ENCODE peak calls at places on chromosomes 4 and X, in six cellular contexts. L is heart right ventricle, T is thyroid gland, H is fibroblast of lung, F is left ventricle myocardium inferior, D is tibial artery. P is an unnamed sample. For H3K4me1, the result is how much of the 10 kb centered on the place peaks cover.

GRCh38 chr4:100311181-100311580 is 120.9 kb upstream of the DDIT4L start:
- DNase-seq in T (no peak), F (no peak), D (no peak), L (no peak), H (no peak), P (no peak)

GRCh38 chrX:103637604-103638338 is 9.0 kb downstream of the TCEAL1 start:
- DNase-seq in F (no peak), L (no peak), H (peak), T (no peak), D (no peak), P (no peak)

GRCh38 chrX:45668686-45669443 is 468.2 kb upstream of the DIPK2B start:
- DNase-seq in T (peak), L (no peak), H (peak), D (no peak), F (no peak), P (no peak)

GRCh38 chr4:185992585-185992984 is 76.4 kb upstream of the TLR3 start:
- DNase-seq in F (no peak), D (no peak), L (no peak), T (no peak), H (no peak), P (no peak)

GRCh38 chrX:78123190-78123589 is 16.3 kb downstream of the TAF9B start:
- DNase-seq in T (no peak), D (no peak), L (no peak), H (peak), F (no peak), P (no peak)

GRCh38 chrX:107728342-107729099 is 47.1 kb downstream of the TSC22D3 start:
- DNase-seq in L (no peak), T (no peak), D (peak), H (no peak), F (no peak), P (no peak)

GRCh38 chr4:144699565-144699964 is 53.6 kb downstream of the HHIP start:
- DNase-seq in D (no peak), F (no peak), L (no peak), H (peak), T (no peak), P (no peak)

GRCh38 chr4:125985856-125986255 is 671.1 kb downstream of the FAT4 start:
- DNase-seq in H (peak), D (no peak), L (no peak), T (peak), F (no peak), P (no peak)

GRCh38 chrX:37910186-37910585 is 62.8 kb upstream of the DYNLT3 start:
- DNase-seq in D (no peak), L (no peak), H (no peak), F (no peak), T (no peak), P (no peak)

GRCh38 chrX:57286507-57287251 is at the start of gene FAAH2:
- DNase-seq in F (no peak), L (no peak), D (no peak), H (no peak), T (peak), P (no peak)

GRCh38 chr4:159010563-159011260 is 92.2 kb upstream of the RAPGEF2 start:
- DNase-seq in T (peak), L (peak), F (peak), H (peak), D (peak), P (peak)

GRCh38 chr4:82898322-82899243 is 2.0 kb upstream of the THAP9 start:
- DNase-seq in H (peak), F (no peak), L (no peak), T (peak), D (no peak), P (no peak)

GRCh38 chrX:26026179-26026578 is 112.0 kb upstream of the MAGEB18 start:
- DNase-seq in L (no peak), F (no peak), H (no peak), D (no peak), T (no peak), P (no peak)

GRCh38 chrX:623599-624323 is 6.8 kb upstream of the SHOX start:
- DNase-seq in D (no peak), L (no peak), F (no peak), H (no peak), T (no peak), P (no peak)

GRCh38 chr4:118962540-118962939 is 73.9 kb downstream of the SYNPO2 start:
- DNase-seq in T (no peak), D (no peak), F (no peak), L (no peak), H (no peak), P (no peak)
- H3K4me1 ChIP-seq in T (under half), D (under half), F (half or more), L (under half), H (under half), P (under half)

GRCh38 chrX:48702032-48702431 is 5.5 kb downstream of the SUV39H1 start:
- DNase-seq in D (no peak), T (no peak), F (no peak), L (no peak), H (no peak), P (no peak)

GRCh38 chrX:48705876-48706275 is 9.3 kb downstream of the SUV39H1 start:
- DNase-seq in T (no peak), D (no peak), L (no peak), H (no peak), F (no peak), P (no peak)

GRCh38 chrX:48702716-48703115 is 6.2 kb downstream of the SUV39H1 start:
- DNase-seq in D (no peak), H (no peak), L (no peak), T (no peak), F (no peak), P (no peak)

GRCh38 chrX:48703228-48703627 is 6.7 kb downstream of the SUV39H1 start:
- DNase-seq in F (no peak), L (no peak), D (no peak), H (no peak), T (no peak), P (no peak)

DNA sequence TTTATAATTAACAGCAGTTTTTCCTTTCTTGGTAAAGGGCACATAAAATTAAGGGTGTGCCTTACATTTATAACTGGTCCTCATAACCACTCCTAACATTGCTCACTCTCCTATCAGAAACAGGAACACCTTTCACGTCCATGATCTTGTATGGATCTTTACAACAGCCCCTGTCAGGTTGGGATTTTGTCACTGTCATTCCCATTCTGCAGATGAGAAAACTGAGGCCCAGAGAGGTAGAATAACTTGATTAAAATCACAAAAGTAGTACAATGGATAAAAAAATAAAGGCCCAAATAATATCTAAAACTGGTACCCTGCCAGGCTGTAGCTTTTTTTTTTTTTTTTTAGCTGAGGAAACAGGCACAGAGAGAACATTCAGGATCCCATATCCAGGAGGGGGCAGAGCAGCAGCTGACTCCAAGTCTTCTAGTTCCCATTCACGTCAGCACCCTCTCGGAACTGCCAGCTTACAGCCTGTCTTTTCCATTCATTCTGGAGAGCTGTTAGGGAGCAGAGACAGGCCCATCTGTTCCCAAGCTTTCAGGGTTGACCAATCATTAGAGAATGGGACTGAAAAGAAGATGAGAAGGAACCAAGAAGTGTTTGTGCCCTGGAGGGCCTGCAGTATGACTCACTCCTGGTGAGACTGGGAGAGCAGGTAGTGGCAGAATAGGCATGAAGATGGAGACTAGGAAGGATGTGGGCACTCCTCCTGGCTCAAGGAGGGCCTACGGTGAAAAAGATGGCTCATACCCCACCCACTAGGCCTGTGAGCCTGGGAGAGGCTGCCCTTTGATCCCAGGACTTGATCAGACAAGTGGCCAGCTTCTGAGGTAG is 7.3 kb downstream of the SUV39H1 start:
- DNase-seq in H (peak), T (no peak), D (no peak), F (no peak), L (no peak), P (no peak)
- H3K27ac ChIP-seq in H (no peak), T (no peak), D (no peak), F (peak), L (no peak), P (peak)

GRCh38 chrX:42934020-42934701 is 156.2 kb upstream of the PPP1R2C start:
- DNase-seq in H (peak), T (no peak), F (no peak), D (no peak), L (no peak), P (no peak)
- H3K4me1 ChIP-seq in H (under half), T (under half), F (under half), D (under half), L (under half), P (under half)

DNA sequence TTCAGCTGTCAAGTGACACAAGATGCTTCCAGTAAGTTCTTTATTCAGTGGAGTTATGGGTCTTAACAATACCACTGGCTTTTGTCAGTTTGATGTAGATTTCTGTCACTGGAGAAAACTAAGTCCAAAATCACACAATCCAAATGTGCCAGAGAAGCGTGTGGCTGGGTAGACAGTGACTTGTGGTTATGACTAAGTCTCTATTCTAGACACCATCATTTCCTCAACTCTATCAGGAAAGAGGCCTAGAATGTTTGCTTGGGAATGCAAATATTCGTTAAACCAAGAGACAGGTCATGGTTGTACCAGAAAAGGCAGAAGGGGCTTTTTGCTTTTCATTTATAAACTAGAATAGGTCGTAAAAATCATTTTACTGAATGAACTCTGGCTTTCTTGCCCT is 54.4 kb upstream of the HS3ST1 start:
- DNase-seq in F (no peak), L (no peak), D (no peak), H (peak), T (no peak), P (no peak)
- H3K27ac ChIP-seq in F (no peak), L (no peak), D (no peak), H (no peak), T (no peak), P (no peak)

GRCh38 chr4:148059617-148060180 is 327.8 kb downstream of the ARHGAP10 start:
- DNase-seq in F (peak), L (no peak), T (no peak), D (no peak), H (no peak), P (peak)
- H3K4me1 ChIP-seq in F (half or more), L (under half), T (under half), D (under half), H (under half), P (under half)